ENCODE peak calls at places on chromosomes 7 and 10, in four cellular contexts. One of them, this sample, is unnamed.

GRCh38 chr10:13990918-13991317 is 339.8 kb downstream of the FRMD4A start:
- DNase-seq in MM.1S: no peak
- DNase-seq in astrocyte of the spinal cord: peak
- DNase-seq in iris pigment epithelial cell: peak
- DNase-seq in this sample: no peak

GRCh38 chr7:106283831-106284515 is 810 bp downstream of the NAMPT start:
- DNase-seq in MM.1S: peak
- DNase-seq in astrocyte of the spinal cord: peak
- DNase-seq in iris pigment epithelial cell: peak
- DNase-seq in this sample: no peak

GRCh38 chr10:115171392-115171960 is 78.3 kb downstream of the ATRNL1 start:
- DNase-seq in MM.1S: peak
- DNase-seq in astrocyte of the spinal cord: peak
- DNase-seq in iris pigment epithelial cell: peak
- DNase-seq in this sample: no peak

GRCh38 chr10:110215751-110216150 is 8.3 kb downstream of the MXI1 start:
- DNase-seq in MM.1S: no peak
- DNase-seq in astrocyte of the spinal cord: no peak
- DNase-seq in iris pigment epithelial cell: no peak
- DNase-seq in this sample: no peak

GRCh38 chr10:43274011-43274410 is 7.1 kb upstream of the RASGEF1A start:
- DNase-seq in MM.1S: no peak
- DNase-seq in astrocyte of the spinal cord: no peak
- DNase-seq in iris pigment epithelial cell: no peak
- DNase-seq in this sample: no peak

GRCh38 chr10:96280859-96281258 is 9.5 kb upstream of the BLNK start:
- DNase-seq in MM.1S: no peak
- DNase-seq in astrocyte of the spinal cord: no peak
- DNase-seq in iris pigment epithelial cell: no peak
- DNase-seq in this sample: no peak

GRCh38 chr10:97498841-97499560 is at the start of gene UBTD1:
- DNase-seq in MM.1S: peak
- DNase-seq in astrocyte of the spinal cord: peak
- DNase-seq in iris pigment epithelial cell: peak
- DNase-seq in this sample: no peak

GRCh38 chr10:34513636-34514035 is 301.5 kb downstream of the PARD3 start:
- DNase-seq in MM.1S: no peak
- DNase-seq in astrocyte of the spinal cord: no peak
- DNase-seq in iris pigment epithelial cell: no peak
- DNase-seq in this sample: no peak

GRCh38 chr10:10796061-10796773 is 221.5 kb upstream of the CELF2 start:
- DNase-seq in MM.1S: no peak
- DNase-seq in astrocyte of the spinal cord: peak
- DNase-seq in iris pigment epithelial cell: no peak
- DNase-seq in this sample: no peak

GRCh38 chr10:21272585-21273399 is 252.7 kb downstream of the SKIDA1 start:
- DNase-seq in MM.1S: no peak
- DNase-seq in astrocyte of the spinal cord: no peak
- DNase-seq in iris pigment epithelial cell: no peak
- DNase-seq in this sample: no peak

GRCh38 chr7:130500463-130500862 is 8.6 kb downstream of the MEST start:
- DNase-seq in MM.1S: no peak
- DNase-seq in astrocyte of the spinal cord: no peak
- DNase-seq in iris pigment epithelial cell: no peak
- DNase-seq in this sample: no peak

GRCh38 chr10:85601526-85601925 is 765.1 kb downstream of the GRID1 start:
- DNase-seq in MM.1S: no peak
- DNase-seq in astrocyte of the spinal cord: no peak
- DNase-seq in iris pigment epithelial cell: no peak
- DNase-seq in this sample: no peak

GRCh38 chr7:105219771-105220160 is 169.0 kb downstream of the SRPK2 start:
- DNase-seq in MM.1S: no peak
- DNase-seq in astrocyte of the spinal cord: peak
- DNase-seq in iris pigment epithelial cell: peak
- DNase-seq in this sample: no peak

GRCh38 chr10:96496281-96496925 is 17.3 kb downstream of the TLL2 start:
- DNase-seq in MM.1S: no peak
- DNase-seq in astrocyte of the spinal cord: peak
- DNase-seq in iris pigment epithelial cell: peak
- DNase-seq in this sample: no peak

GRCh38 chr7:29970158-29970557 is 19.4 kb downstream of the SCRN1 start:
- DNase-seq in MM.1S: no peak
- DNase-seq in astrocyte of the spinal cord: no peak
- DNase-seq in iris pigment epithelial cell: peak
- DNase-seq in this sample: no peak

GRCh38 chr7:138875794-138876193 is 77.8 kb upstream of the ATP6V0A4 start:
- DNase-seq in MM.1S: no peak
- DNase-seq in astrocyte of the spinal cord: peak
- DNase-seq in iris pigment epithelial cell: peak
- DNase-seq in this sample: no peak

GRCh38 chr10:114631090-114631677 is 26.9 kb downstream of the ABLIM1 start:
- DNase-seq in MM.1S: no peak
- DNase-seq in astrocyte of the spinal cord: no peak
- DNase-seq in iris pigment epithelial cell: no peak
- DNase-seq in this sample: no peak

GRCh38 chr10:20536381-20536780 is 360.7 kb downstream of the NEBL start:
- DNase-seq in MM.1S: no peak
- DNase-seq in astrocyte of the spinal cord: no peak
- DNase-seq in iris pigment epithelial cell: no peak
- DNase-seq in this sample: no peak

GRCh38 chr10:90062786-90063185 is 361.4 kb downstream of the KIF20B start:
- DNase-seq in MM.1S: no peak
- DNase-seq in astrocyte of the spinal cord: peak
- DNase-seq in iris pigment epithelial cell: peak
- DNase-seq in this sample: no peak

GRCh38 chr7:100799037-100799896 is 28.1 kb downstream of the EPHB4 start:
- DNase-seq in MM.1S: peak
- DNase-seq in astrocyte of the spinal cord: peak
- DNase-seq in iris pigment epithelial cell: peak
- DNase-seq in this sample: no peak

GRCh38 chr7:1923409-1924053 is 253.5 kb downstream of the ELFN1 start:
- DNase-seq in MM.1S: no peak
- DNase-seq in astrocyte of the spinal cord: no peak
- DNase-seq in iris pigment epithelial cell: no peak
- DNase-seq in this sample: no peak

GRCh38 chr7:17046666-17047065 is 164.9 kb upstream of the AGR3 start:
- DNase-seq in MM.1S: no peak
- DNase-seq in astrocyte of the spinal cord: no peak
- DNase-seq in iris pigment epithelial cell: no peak
- DNase-seq in this sample: no peak

GRCh38 chr7:82714883-82715282 is 271.3 kb upstream of the CACNA2D1 start:
- DNase-seq in MM.1S: no peak
- DNase-seq in astrocyte of the spinal cord: no peak
- DNase-seq in iris pigment epithelial cell: no peak
- DNase-seq in this sample: no peak

GRCh38 chr10:111200505-111201186 is 123.8 kb downstream of the ADRA2A start:
- DNase-seq in MM.1S: no peak
- DNase-seq in astrocyte of the spinal cord: no peak
- DNase-seq in iris pigment epithelial cell: no peak
- DNase-seq in this sample: no peak

GRCh38 chr10:13346912-13347234 is 1.2 kb downstream of the SEPHS1 start:
- DNase-seq in MM.1S: peak
- DNase-seq in astrocyte of the spinal cord: no peak
- DNase-seq in iris pigment epithelial cell: no peak
- DNase-seq in this sample: no peak

GRCh38 chr7:27148031-27148775 is 629 bp upstream of the HOXA6 start:
- DNase-seq in MM.1S: no peak
- DNase-seq in astrocyte of the spinal cord: peak
- DNase-seq in iris pigment epithelial cell: no peak
- DNase-seq in this sample: no peak

GRCh38 chr7:53656881-53657280 is 621.4 kb downstream of the POM121L12 start:
- DNase-seq in MM.1S: no peak
- DNase-seq in astrocyte of the spinal cord: no peak
- DNase-seq in iris pigment epithelial cell: no peak
- DNase-seq in this sample: no peak

GRCh38 chr7:117173001-117173400 is 149.9 kb downstream of the WNT2 start:
- DNase-seq in MM.1S: no peak
- DNase-seq in astrocyte of the spinal cord: no peak
- DNase-seq in iris pigment epithelial cell: no peak
- DNase-seq in this sample: no peak

GRCh38 chr7:27551803-27552202 is 110.9 kb downstream of the HIBADH start:
- DNase-seq in MM.1S: no peak
- DNase-seq in astrocyte of the spinal cord: no peak
- DNase-seq in iris pigment epithelial cell: no peak
- DNase-seq in this sample: no peak

GRCh38 chr7:38195804-38196595 is 18.0 kb downstream of the STARD3NL start:
- DNase-seq in MM.1S: no peak
- DNase-seq in astrocyte of the spinal cord: peak
- DNase-seq in iris pigment epithelial cell: peak
- DNase-seq in this sample: no peak

GRCh38 chr10:129677377-129677927 is 210.4 kb downstream of the MGMT start:
- DNase-seq in MM.1S: no peak
- DNase-seq in astrocyte of the spinal cord: no peak
- DNase-seq in iris pigment epithelial cell: no peak
- DNase-seq in this sample: no peak